ENCODE peak calls at places on chromosomes 11 and 22, in eight cellular contexts. M is K562, R is GM23248, O is Karpas-422, L is IMR-90, J is astrocyte, W is HCT116, A is H9. N is an unnamed sample.

GRCh38 chr11:71774603-71775222 is 58.3 kb upstream of the DEFB108B start:
- DNase-seq in R (no peak), A (no peak), O (no peak), J (no peak), M (no peak), L (no peak), W (no peak), N (no peak)

GRCh38 chr11:128055576-128056217 is 531.7 kb downstream of the ETS1 start:
- DNase-seq in J (no peak), M (no peak), L (no peak), O (no peak), A (no peak), R (no peak), W (no peak), N (no peak)

GRCh38 chr22:28977481-28977971 is 84.1 kb downstream of the C22orf31 start:
- DNase-seq in W (peak), O (no peak), M (no peak), L (no peak), J (peak), R (peak), A (no peak), N (no peak)

GRCh38 chr11:62601114-62601363 is 626 bp downstream of the MTA2 start:
- DNase-seq in A (no peak), R (peak), M (no peak), L (no peak), O (peak), W (no peak), J (no peak), N (peak)

GRCh38 chr11:64790205-64791095 is 12.1 kb upstream of the SF1 start:
- DNase-seq in L (no peak), A (no peak), J (no peak), W (no peak), O (no peak), M (no peak), R (no peak), N (peak)

GRCh38 chr11:117345039-117345438 is 17.4 kb downstream of the CEP164 start:
- DNase-seq in O (no peak), R (peak), J (peak), L (peak), A (no peak), M (no peak), W (no peak), N (peak)

GRCh38 chr22:17368144-17368726 is 1.0 kb upstream of the CECR2 start:
- DNase-seq in L (no peak), M (no peak), W (no peak), O (no peak), R (peak), J (no peak), A (no peak), N (peak)

GRCh38 chr22:35563211-35563610 is 22.6 kb downstream of the RASD2 start:
- DNase-seq in O (no peak), A (no peak), M (no peak), L (no peak), J (no peak), R (no peak), W (no peak), N (no peak)

GRCh38 chr11:129374993-129375721 is 491 bp upstream of the BARX2 start:
- DNase-seq in M (no peak), O (no peak), W (no peak), R (peak), L (no peak), A (peak), J (no peak), N (no peak)

GRCh38 chr11:29135504-29135903 is 881.3 kb downstream of the KCNA4 start:
- DNase-seq in R (peak), J (peak), L (peak), M (no peak), O (no peak), W (no peak), A (no peak), N (peak)

GRCh38 chr11:6377902-6378694 is 12.2 kb upstream of the SMPD1 start:
- DNase-seq in A (no peak), O (no peak), J (no peak), M (no peak), L (no peak), W (no peak), R (no peak), N (no peak)

GRCh38 chr11:1918436-1919315 is 827 bp upstream of the TNNT3 start:
- DNase-seq in W (no peak), O (no peak), L (no peak), J (no peak), A (no peak), R (no peak), M (no peak), N (peak)

GRCh38 chr22:36374603-36375024 is 13.2 kb downstream of the MYH9 start:
- DNase-seq in J (peak), W (peak), L (peak), M (no peak), R (peak), A (no peak), O (no peak), N (peak)

GRCh38 chr11:62491571-62492329 is 54.9 kb downstream of the AHNAK start:
- DNase-seq in L (no peak), J (no peak), W (no peak), O (no peak), A (no peak), M (no peak), R (no peak), N (no peak)

GRCh38 chr11:114172055-114172861 is 112.7 kb downstream of the ZBTB16 start:
- DNase-seq in L (no peak), A (no peak), R (no peak), M (no peak), W (no peak), J (no peak), O (no peak), N (no peak)

GRCh38 chr22:22753526-22754267 is 109.3 kb downstream of the GGTLC2 start:
- DNase-seq in A (peak), L (peak), W (peak), O (peak), M (peak), R (peak), J (no peak), N (peak)

GRCh38 chr11:64545605-64546004 is 45.4 kb upstream of the SLC22A12 start:
- DNase-seq in W (peak), O (no peak), A (no peak), L (peak), R (peak), M (no peak), J (peak), N (peak)

GRCh38 chr22:44180706-44181032 is at the start of gene PARVG:
- DNase-seq in J (no peak), L (no peak), M (no peak), R (no peak), W (no peak), A (peak), O (peak), N (no peak)

GRCh38 chr22:48897959-48898358 is 929.7 kb downstream of the BRD1 start:
- DNase-seq in R (no peak), W (no peak), A (peak), L (no peak), O (no peak), J (no peak), M (no peak), N (no peak)

GRCh38 chr22:44570476-44571445 is 72.7 kb upstream of the RTL6 start:
- DNase-seq in M (no peak), W (no peak), O (no peak), J (no peak), L (no peak), A (no peak), R (no peak), N (no peak)

GRCh38 chr11:33867996-33868645 is 23.8 kb downstream of the LMO2 start:
- DNase-seq in L (no peak), R (no peak), O (no peak), W (no peak), A (no peak), J (no peak), M (no peak), N (no peak)

GRCh38 chr11:12215192-12215591 is 104.8 kb downstream of the MICAL2 start:
- DNase-seq in W (no peak), O (peak), L (no peak), A (no peak), M (no peak), J (no peak), R (no peak), N (no peak)

GRCh38 chr11:1192741-1193325 is 30.0 kb upstream of the MUC5B start:
- DNase-seq in M (no peak), A (peak), R (no peak), W (no peak), J (no peak), O (no peak), L (no peak), N (no peak)

GRCh38 chr11:4496555-4497248 is 14.3 kb downstream of the OR52K1 start:
- DNase-seq in A (no peak), O (no peak), L (no peak), W (no peak), J (no peak), R (no peak), M (no peak), N (no peak)

GRCh38 chr11:2586091-2586792 is 113.6 kb downstream of the KCNQ1OT1 start:
- DNase-seq in L (no peak), R (no peak), A (peak), W (no peak), J (no peak), O (no peak), M (no peak), N (peak)

GRCh38 chr11:61904539-61905048 is 12.8 kb downstream of the RAB3IL1 start:
- DNase-seq in J (no peak), A (peak), W (no peak), R (no peak), M (peak), L (no peak), O (no peak), N (peak)

GRCh38 chr22:19213496-19214473 is 35.2 kb upstream of the SLC25A1 start:
- DNase-seq in A (no peak), W (no peak), O (peak), M (no peak), R (no peak), J (no peak), L (peak), N (no peak)

GRCh38 chr11:117900720-117901440 is 24.4 kb upstream of the FXYD6 start:
- DNase-seq in L (no peak), O (no peak), W (no peak), M (no peak), A (no peak), R (no peak), J (no peak), N (no peak)

GRCh38 chr11:83827940-83828554 is 541.9 kb upstream of the CCDC90B start:
- DNase-seq in O (peak), J (peak), L (peak), W (peak), M (peak), A (no peak), R (peak), N (peak)

GRCh38 chr11:61630104-61630503 is 49.2 kb upstream of the SYT7 start:
- DNase-seq in O (no peak), M (no peak), L (no peak), A (no peak), R (no peak), J (no peak), W (no peak), N (peak)

DNA sequence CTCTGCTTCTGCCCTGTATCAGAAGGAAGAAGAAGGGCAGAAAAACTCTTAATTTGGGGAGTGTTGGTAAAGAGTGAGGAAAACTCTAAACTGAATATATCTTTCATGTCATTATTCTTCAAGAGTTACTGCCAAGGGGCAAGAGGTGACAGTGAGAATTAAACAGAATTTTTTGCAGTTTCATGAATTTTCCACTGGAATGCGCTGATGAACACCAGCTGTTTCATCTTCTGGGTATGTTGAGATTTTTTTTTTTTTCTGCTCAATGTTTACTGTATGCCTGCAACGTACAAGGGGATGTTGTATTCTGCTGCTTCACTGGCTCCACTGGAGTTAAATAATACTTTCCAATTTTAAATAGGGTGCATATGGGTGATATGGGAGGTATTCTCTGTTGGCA is 117.8 kb downstream of the FAM76B start:
- DNase-seq in A (no peak), M (no peak), J (peak), L (peak), O (no peak), R (peak), W (no peak), N (no peak)
- H2AFZ ChIP-seq in A (no peak), M (no peak), J (no peak), L (no peak), O (no peak), R (peak), W (no peak), N (no peak)

GRCh38 chr11:20360650-20361049 is 2.9 kb upstream of the HTATIP2 start:
- DNase-seq in W (no peak), J (no peak), L (peak), O (no peak), A (no peak), M (no peak), R (peak), N (peak)
- H2AFZ ChIP-seq in W (no peak), J (peak), L (peak), O (peak), A (no peak), M (peak), R (peak), N (peak)

GRCh38 chr22:39184586-39185577 is 32.4 kb upstream of the CBX7 start:
- DNase-seq in L (no peak), A (no peak), W (no peak), O (no peak), R (peak), M (peak), J (peak), N (peak)
- H2AFZ ChIP-seq in L (peak), A (no peak), W (no peak), O (no peak), R (peak), M (peak), J (peak), N (no peak)

GRCh38 chr22:41619979-41620645 is 731 bp downstream of the DESI1 start:
- DNase-seq in M (no peak), L (no peak), A (peak), O (peak), J (no peak), R (peak), W (no peak), N (peak)

GRCh38 chr22:41625577-41625976 is 4.5 kb downstream of the XRCC6 start:
- DNase-seq in A (no peak), L (no peak), R (no peak), O (no peak), M (no peak), J (no peak), W (no peak), N (no peak)

GRCh38 chr22:41621099-41621910 is at the start of gene XRCC6:
- DNase-seq in L (peak), O (peak), J (peak), M (peak), R (peak), W (peak), A (peak), N (peak)

GRCh38 chr22:41620646-41621098 is at the start of gene DESI1:
- DNase-seq in W (no peak), A (no peak), L (no peak), O (peak), M (no peak), J (no peak), R (peak), N (peak)

DNA sequence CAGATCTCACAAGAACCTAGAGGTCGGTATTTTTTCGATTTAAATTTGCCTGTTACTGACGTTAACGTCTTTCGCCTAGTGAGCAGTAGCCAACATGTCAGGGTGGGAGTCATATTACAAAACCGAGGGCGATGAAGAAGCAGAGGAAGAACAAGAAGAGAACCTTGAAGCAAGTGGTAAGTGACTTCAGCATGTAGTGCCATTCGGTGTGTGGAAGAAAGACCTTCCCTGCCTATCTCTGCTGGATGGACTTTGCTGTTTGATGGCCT is 750 bp downstream of the XRCC6 start:
- DNase-seq in L (no peak), M (no peak), J (no peak), O (no peak), W (no peak), A (no peak), R (no peak), N (no peak)
- H2AFZ ChIP-seq in L (peak), M (peak), J (peak), O (no peak), W (no peak), A (no peak), R (peak), N (peak)

GRCh38 chr11:67483901-67484665 is 1.3 kb downstream of the AIP start:
- DNase-seq in O (peak), M (no peak), J (no peak), W (no peak), A (no peak), L (no peak), R (no peak), N (peak)
- H2AFZ ChIP-seq in O (no peak), M (no peak), J (no peak), W (no peak), A (no peak), L (peak), R (no peak), N (no peak)

N was measured in osteoblast.